ENCODE peak calls at places on chromosomes 2 and 18, in seven cellular contexts. One of them, this sample, is unnamed. For H3K9me3, the result is how much of the 10 kb centered on the place peaks cover.

GRCh38 chr2:190947139-190947538 is 66.5 kb downstream of the GLS start:
- DNase-seq in H9: no peak
- DNase-seq in DND-41: no peak
- DNase-seq in GM12878: no peak
- DNase-seq in H1: no peak
- DNase-seq in K562: no peak
- DNase-seq in GM23248: no peak
- DNase-seq in this sample: no peak

GRCh38 chr2:67108231-67108630 is 288.9 kb upstream of the ETAA1 start:
- DNase-seq in GM12878: no peak
- DNase-seq in H9: no peak
- DNase-seq in H1: no peak
- DNase-seq in DND-41: no peak
- DNase-seq in K562: no peak
- DNase-seq in GM23248: no peak
- DNase-seq in this sample: no peak

GRCh38 chr2:10267551-10268465 is 34.9 kb upstream of the HPCAL1 start:
- DNase-seq in GM12878: no peak
- DNase-seq in H1: no peak
- DNase-seq in DND-41: no peak
- DNase-seq in GM23248: no peak
- DNase-seq in K562: no peak
- DNase-seq in H9: peak
- DNase-seq in this sample: no peak

GRCh38 chr2:44954902-44955592 is 13.5 kb downstream of the SIX3 start:
- DNase-seq in GM23248: peak
- DNase-seq in GM12878: no peak
- DNase-seq in K562: no peak
- DNase-seq in H9: no peak
- DNase-seq in DND-41: no peak
- DNase-seq in H1: no peak
- DNase-seq in this sample: no peak

GRCh38 chr2:63060079-63060482 is 9.5 kb downstream of the OTX1 start:
- DNase-seq in GM12878: no peak
- DNase-seq in DND-41: no peak
- DNase-seq in H1: no peak
- DNase-seq in H9: no peak
- DNase-seq in GM23248: peak
- DNase-seq in K562: no peak
- DNase-seq in this sample: no peak

GRCh38 chr2:9779572-9780264 is 63.6 kb upstream of the TAF1B start:
- DNase-seq in GM12878: no peak
- DNase-seq in H9: no peak
- DNase-seq in DND-41: peak
- DNase-seq in H1: no peak
- DNase-seq in K562: no peak
- DNase-seq in GM23248: no peak
- DNase-seq in this sample: no peak

GRCh38 chr2:237732790-237733349 is 65.7 kb upstream of the RBM44 start:
- DNase-seq in GM23248: no peak
- DNase-seq in H9: no peak
- DNase-seq in DND-41: no peak
- DNase-seq in K562: no peak
- DNase-seq in GM12878: no peak
- DNase-seq in H1: no peak
- DNase-seq in this sample: no peak

GRCh38 chr2:239037559-239037910 is 189.7 kb downstream of the TWIST2 start:
- DNase-seq in GM23248: no peak
- DNase-seq in K562: no peak
- DNase-seq in GM12878: no peak
- DNase-seq in H9: no peak
- DNase-seq in H1: no peak
- DNase-seq in DND-41: no peak
- DNase-seq in this sample: no peak

GRCh38 chr2:184597571-184597980 is 753 bp upstream of the ZNF804A start:
- DNase-seq in GM12878: no peak
- DNase-seq in H9: peak
- DNase-seq in K562: no peak
- DNase-seq in DND-41: no peak
- DNase-seq in H1: peak
- DNase-seq in GM23248: peak
- DNase-seq in this sample: peak

GRCh38 chr18:61502472-61502871 is 169.2 kb downstream of the CDH20 start:
- DNase-seq in GM12878: peak
- DNase-seq in K562: peak
- DNase-seq in H1: no peak
- DNase-seq in DND-41: peak
- DNase-seq in H9: peak
- DNase-seq in GM23248: peak
- DNase-seq in this sample: peak

GRCh38 chr2:159725713-159726112 is 13.4 kb downstream of the MARCHF7 start:
- DNase-seq in K562: no peak
- DNase-seq in H9: no peak
- DNase-seq in H1: no peak
- DNase-seq in GM23248: no peak
- DNase-seq in GM12878: no peak
- DNase-seq in DND-41: no peak
- DNase-seq in this sample: no peak
- H3K9me3 ChIP-seq in K562: under half
- H3K9me3 ChIP-seq in H9: under half
- H3K9me3 ChIP-seq in H1: under half
- H3K9me3 ChIP-seq in GM23248: under half
- H3K9me3 ChIP-seq in GM12878: under half
- H3K9me3 ChIP-seq in DND-41: under half
- H3K9me3 ChIP-seq in this sample: under half

GRCh38 chr18:58896734-58897508 is 32.2 kb downstream of the ZNF532 start:
- DNase-seq in H9: no peak
- DNase-seq in K562: no peak
- DNase-seq in GM23248: no peak
- DNase-seq in GM12878: no peak
- DNase-seq in DND-41: peak
- DNase-seq in H1: no peak
- DNase-seq in this sample: no peak
- H2AFZ ChIP-seq in H9: no peak
- H2AFZ ChIP-seq in K562: no peak
- H2AFZ ChIP-seq in GM23248: no peak
- H2AFZ ChIP-seq in GM12878: peak
- H2AFZ ChIP-seq in DND-41: no peak
- H2AFZ ChIP-seq in H1: no peak
- H2AFZ ChIP-seq in this sample: no peak

GRCh38 chr2:122001441-122001874 is 246.0 kb downstream of the TSN start:
- DNase-seq in GM23248: no peak
- DNase-seq in H9: no peak
- DNase-seq in DND-41: no peak
- DNase-seq in H1: no peak
- DNase-seq in GM12878: no peak
- DNase-seq in K562: no peak
- DNase-seq in this sample: no peak

GRCh38 chr2:121999273-121999672 is 243.8 kb downstream of the TSN start:
- DNase-seq in H9: no peak
- DNase-seq in K562: no peak
- DNase-seq in DND-41: no peak
- DNase-seq in H1: no peak
- DNase-seq in GM12878: no peak
- DNase-seq in GM23248: peak
- DNase-seq in this sample: no peak

GRCh38 chr2:122003196-122003595 is 247.7 kb downstream of the TSN start:
- DNase-seq in GM23248: no peak
- DNase-seq in K562: no peak
- DNase-seq in GM12878: no peak
- DNase-seq in DND-41: no peak
- DNase-seq in H9: no peak
- DNase-seq in H1: no peak
- DNase-seq in this sample: no peak

GRCh38 chr2:122000556-122001340 is 245.3 kb downstream of the TSN start:
- DNase-seq in K562: no peak
- DNase-seq in H9: no peak
- DNase-seq in H1: no peak
- DNase-seq in GM12878: no peak
- DNase-seq in DND-41: no peak
- DNase-seq in GM23248: no peak
- DNase-seq in this sample: no peak
- H3K9me3 ChIP-seq in K562: under half
- H3K9me3 ChIP-seq in H9: under half
- H3K9me3 ChIP-seq in H1: under half
- H3K9me3 ChIP-seq in GM12878: under half
- H3K9me3 ChIP-seq in DND-41: under half
- H3K9me3 ChIP-seq in GM23248: under half
- H3K9me3 ChIP-seq in this sample: under half

GRCh38 chr2:101125374-101125773 is 25.8 kb downstream of the TBC1D8 start:
- DNase-seq in H9: no peak
- DNase-seq in GM12878: no peak
- DNase-seq in K562: no peak
- DNase-seq in GM23248: peak
- DNase-seq in DND-41: no peak
- DNase-seq in H1: no peak
- DNase-seq in this sample: no peak
- H2AFZ ChIP-seq in H9: no peak
- H2AFZ ChIP-seq in GM12878: no peak
- H2AFZ ChIP-seq in K562: no peak
- H2AFZ ChIP-seq in GM23248: no peak
- H2AFZ ChIP-seq in DND-41: no peak
- H2AFZ ChIP-seq in H1: no peak
- H2AFZ ChIP-seq in this sample: no peak

GRCh38 chr2:240419723-240420122 is 15.7 kb upstream of the GPC1 start:
- DNase-seq in H9: no peak
- DNase-seq in GM23248: no peak
- DNase-seq in DND-41: no peak
- DNase-seq in H1: no peak
- DNase-seq in GM12878: no peak
- DNase-seq in K562: no peak
- DNase-seq in this sample: no peak

GRCh38 chr2:240420206-240420899 is 15.1 kb upstream of the GPC1 start:
- DNase-seq in K562: no peak
- DNase-seq in GM12878: no peak
- DNase-seq in GM23248: no peak
- DNase-seq in H1: no peak
- DNase-seq in H9: no peak
- DNase-seq in DND-41: no peak
- DNase-seq in this sample: no peak

GRCh38 chr2:240422683-240423329 is 12.7 kb upstream of the GPC1 start:
- DNase-seq in H1: no peak
- DNase-seq in GM23248: no peak
- DNase-seq in H9: no peak
- DNase-seq in DND-41: no peak
- DNase-seq in K562: no peak
- DNase-seq in GM12878: no peak
- DNase-seq in this sample: no peak

GRCh38 chr2:240419321-240419720 is 16.1 kb upstream of the GPC1 start:
- DNase-seq in K562: no peak
- DNase-seq in H9: no peak
- DNase-seq in DND-41: no peak
- DNase-seq in GM12878: no peak
- DNase-seq in GM23248: no peak
- DNase-seq in H1: no peak
- DNase-seq in this sample: no peak

GRCh38 chr2:240421396-240421795 is 14.1 kb upstream of the GPC1 start:
- DNase-seq in GM23248: no peak
- DNase-seq in K562: no peak
- DNase-seq in H1: no peak
- DNase-seq in DND-41: no peak
- DNase-seq in GM12878: no peak
- DNase-seq in H9: no peak
- DNase-seq in this sample: no peak
- H3K9me3 ChIP-seq in GM23248: under half
- H3K9me3 ChIP-seq in K562: under half
- H3K9me3 ChIP-seq in H1: half or more
- H3K9me3 ChIP-seq in DND-41: under half
- H3K9me3 ChIP-seq in GM12878: under half
- H3K9me3 ChIP-seq in H9: under half
- H3K9me3 ChIP-seq in this sample: under half

DNA sequence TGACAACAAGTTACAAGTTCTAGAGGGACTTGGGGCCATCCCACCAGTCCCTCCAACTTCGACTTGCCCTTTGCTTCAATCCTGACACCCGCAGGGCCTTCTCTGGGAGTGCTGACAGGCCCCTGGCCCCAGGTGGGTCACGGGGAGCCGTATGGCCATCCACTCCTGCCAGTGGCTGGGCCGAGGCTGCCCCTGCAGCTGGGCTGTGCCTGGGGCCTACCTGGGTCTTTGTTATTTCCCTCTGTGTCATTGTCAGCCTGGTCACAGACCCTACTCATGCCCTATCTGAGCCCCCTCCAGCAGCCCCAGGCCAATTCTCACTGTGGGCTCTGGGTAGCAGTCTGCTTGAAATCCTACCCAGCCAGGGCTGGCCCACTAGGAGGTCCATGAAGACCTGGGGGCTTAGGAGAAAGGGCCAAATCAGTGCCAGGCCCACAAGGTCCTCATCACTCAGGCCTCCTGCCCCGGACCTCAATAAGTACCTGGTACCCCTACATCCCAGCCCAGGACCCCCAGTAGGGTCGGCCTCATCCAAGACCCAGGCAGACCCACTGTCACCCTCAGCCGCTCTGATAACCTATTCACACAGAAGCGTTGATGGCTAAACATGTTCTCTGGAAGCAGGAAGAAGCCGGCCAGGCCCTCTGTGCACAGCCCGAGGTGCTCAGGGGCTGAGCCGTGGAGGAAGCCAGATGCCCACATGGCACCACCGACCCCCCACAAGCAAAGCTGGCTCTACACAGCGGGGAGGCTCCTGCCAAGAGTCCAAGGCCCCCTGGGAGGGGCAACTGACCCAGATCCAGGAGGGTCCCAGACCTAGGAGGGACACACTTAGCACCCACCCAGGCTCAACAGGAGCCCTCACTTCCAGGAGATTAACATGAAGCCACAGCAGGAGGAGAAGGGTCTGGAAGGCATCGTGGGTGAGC is 57.7 kb downstream of the BIN1 start:
- DNase-seq in GM12878: no peak
- DNase-seq in GM23248: no peak
- DNase-seq in DND-41: no peak
- DNase-seq in H9: no peak
- DNase-seq in K562: no peak
- DNase-seq in H1: no peak
- DNase-seq in this sample: no peak
- H2AFZ ChIP-seq in GM12878: no peak
- H2AFZ ChIP-seq in GM23248: no peak
- H2AFZ ChIP-seq in DND-41: no peak
- H2AFZ ChIP-seq in H9: no peak
- H2AFZ ChIP-seq in K562: no peak
- H2AFZ ChIP-seq in H1: no peak
- H2AFZ ChIP-seq in this sample: peak

GRCh38 chr2:162890690-162891311 is 52.2 kb upstream of the KCNH7 start:
- DNase-seq in GM12878: peak
- DNase-seq in K562: peak
- DNase-seq in GM23248: peak
- DNase-seq in H9: no peak
- DNase-seq in H1: no peak
- DNase-seq in DND-41: peak
- DNase-seq in this sample: peak
- H3K9me3 ChIP-seq in GM12878: under half
- H3K9me3 ChIP-seq in K562: under half
- H3K9me3 ChIP-seq in GM23248: under half
- H3K9me3 ChIP-seq in H9: under half
- H3K9me3 ChIP-seq in H1: under half
- H3K9me3 ChIP-seq in DND-41: under half
- H3K9me3 ChIP-seq in this sample: under half

GRCh38 chr2:86249843-86250402 is 50.7 kb downstream of the MRPL35 start:
- DNase-seq in GM23248: peak
- DNase-seq in DND-41: no peak
- DNase-seq in K562: no peak
- DNase-seq in GM12878: peak
- DNase-seq in H1: no peak
- DNase-seq in H9: no peak
- DNase-seq in this sample: peak
- H2AFZ ChIP-seq in GM23248: no peak
- H2AFZ ChIP-seq in DND-41: no peak
- H2AFZ ChIP-seq in K562: no peak
- H2AFZ ChIP-seq in GM12878: peak
- H2AFZ ChIP-seq in H1: no peak
- H2AFZ ChIP-seq in H9: no peak
- H2AFZ ChIP-seq in this sample: peak

This sample was measured in MM.1S.